ENCODE peak calls at places on chromosomes 6 and 20, in four cellular contexts. One of them, this sample, is unnamed. For H3K9me3 and H3K4me1, the result is how much of the 10 kb centered on the place peaks cover.

GRCh38 chr6:111706841-111707391 is 101.2 kb upstream of the TRAF3IP2 start:
- DNase-seq in lung: no peak
- DNase-seq in endothelial cell of umbilical vein: no peak
- DNase-seq in HCT116: no peak
- DNase-seq in this sample: no peak

GRCh38 chr20:54227751-54228150 is 19.9 kb downstream of the PFDN4 start:
- DNase-seq in HCT116: no peak
- DNase-seq in lung: no peak
- DNase-seq in endothelial cell of umbilical vein: no peak
- DNase-seq in this sample: no peak

GRCh38 chr20:32158351-32158750 is 48.8 kb downstream of the TM9SF4 start:
- DNase-seq in HCT116: no peak
- DNase-seq in lung: no peak
- DNase-seq in endothelial cell of umbilical vein: no peak
- DNase-seq in this sample: no peak

GRCh38 chr20:59183751-59184150 is 20.1 kb downstream of the ZNF831 start:
- DNase-seq in lung: no peak
- DNase-seq in endothelial cell of umbilical vein: no peak
- DNase-seq in HCT116: no peak
- DNase-seq in this sample: no peak

GRCh38 chr6:17938885-17939284 is 48.5 kb downstream of the KIF13A start:
- DNase-seq in HCT116: no peak
- DNase-seq in endothelial cell of umbilical vein: no peak
- DNase-seq in lung: no peak
- DNase-seq in this sample: no peak

GRCh38 chr20:37406010-37406998 is 60.4 kb downstream of the SRC start:
- DNase-seq in lung: no peak
- DNase-seq in endothelial cell of umbilical vein: peak
- DNase-seq in HCT116: no peak
- DNase-seq in this sample: peak

GRCh38 chr6:137240168-137240567 is 21.0 kb upstream of the IFNGR1 start:
- DNase-seq in endothelial cell of umbilical vein: no peak
- DNase-seq in HCT116: no peak
- DNase-seq in lung: peak
- DNase-seq in this sample: no peak

GRCh38 chr6:157629220-157629619 is 193.8 kb upstream of the SNX9 start:
- DNase-seq in endothelial cell of umbilical vein: no peak
- DNase-seq in lung: no peak
- DNase-seq in HCT116: no peak
- DNase-seq in this sample: no peak

GRCh38 chr6:129555206-129555832 is 154.7 kb downstream of the ARHGAP18 start:
- DNase-seq in endothelial cell of umbilical vein: no peak
- DNase-seq in HCT116: no peak
- DNase-seq in lung: no peak
- DNase-seq in this sample: no peak

GRCh38 chr6:104326173-104327001 is 533.3 kb downstream of the HACE1 start:
- DNase-seq in lung: no peak
- DNase-seq in endothelial cell of umbilical vein: no peak
- DNase-seq in HCT116: no peak
- DNase-seq in this sample: no peak

GRCh38 chr20:44832724-44833123 is 22.4 kb upstream of the RIMS4 start:
- DNase-seq in endothelial cell of umbilical vein: no peak
- DNase-seq in HCT116: peak
- DNase-seq in lung: no peak
- DNase-seq in this sample: no peak

GRCh38 chr20:59007758-59008511 is 881 bp upstream of the CTSZ start:
- DNase-seq in HCT116: no peak
- DNase-seq in lung: peak
- DNase-seq in endothelial cell of umbilical vein: no peak
- DNase-seq in this sample: no peak

GRCh38 chr6:113719545-113719944 is 137.6 kb upstream of the MARCKS start:
- DNase-seq in endothelial cell of umbilical vein: no peak
- DNase-seq in lung: no peak
- DNase-seq in HCT116: no peak
- DNase-seq in this sample: no peak

DNA sequence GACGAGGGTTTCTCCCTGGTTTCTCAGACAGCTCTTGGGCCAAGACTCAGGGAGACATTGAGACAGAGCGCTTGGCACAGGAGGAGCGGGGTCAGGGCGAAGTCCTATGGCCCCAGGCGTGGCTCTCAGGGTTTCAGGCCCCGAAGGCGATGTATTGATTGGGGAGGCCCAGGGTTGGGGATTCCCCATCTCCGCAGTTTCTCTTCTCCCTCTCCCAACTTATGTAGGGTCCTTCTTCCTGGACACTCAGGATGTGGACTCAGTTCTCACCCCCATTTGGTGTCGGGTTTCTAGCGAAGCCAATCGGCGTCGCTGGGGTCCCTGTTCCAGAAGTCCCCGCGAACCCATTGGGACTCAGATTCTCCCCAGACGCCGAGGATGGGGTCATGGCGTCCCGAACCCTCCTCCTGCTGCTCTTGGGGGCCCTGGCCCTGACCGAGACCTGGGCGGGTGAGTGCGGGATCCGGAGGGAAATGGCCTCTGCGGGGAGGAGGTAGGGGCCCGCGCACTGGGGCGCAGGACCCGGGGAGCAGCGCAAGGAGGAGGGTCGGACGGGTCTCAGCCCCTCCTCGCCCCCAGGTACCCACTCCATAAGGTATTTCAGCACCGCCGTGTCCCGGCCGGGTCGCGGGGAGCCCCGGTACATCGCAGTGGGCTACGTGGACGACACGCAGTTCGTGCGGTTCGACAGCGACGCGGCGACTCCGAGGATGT is 16.1 kb upstream of the HLA-A start:
- DNase-seq in HCT116: no peak
- DNase-seq in endothelial cell of umbilical vein: no peak
- DNase-seq in lung: no peak
- DNase-seq in this sample: no peak
- H3K27ac ChIP-seq in HCT116: no peak
- H3K27ac ChIP-seq in endothelial cell of umbilical vein: peak
- H3K27ac ChIP-seq in lung: peak
- H3K27ac ChIP-seq in this sample: peak

DNA sequence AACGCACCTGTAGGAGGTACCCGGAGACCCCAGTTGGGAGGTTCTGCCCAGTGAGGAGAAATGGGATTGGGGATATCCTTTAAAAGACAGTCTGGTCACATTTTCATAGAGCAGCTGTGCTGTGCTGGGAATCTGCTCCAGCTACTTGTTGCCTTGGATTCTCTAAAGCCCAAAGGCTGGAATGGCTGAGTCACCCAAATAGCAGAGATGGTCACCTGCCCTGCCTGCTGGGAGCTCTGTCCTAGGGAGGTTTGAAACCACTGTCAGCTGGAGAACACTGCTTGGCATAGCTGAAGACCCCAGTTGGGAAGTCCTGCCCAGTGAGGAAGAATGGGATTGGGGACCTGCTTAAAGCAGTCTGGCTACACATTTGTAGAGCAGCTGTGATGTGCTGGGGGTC is 34.8 kb upstream of the TFB1M start:
- DNase-seq in lung: no peak
- DNase-seq in endothelial cell of umbilical vein: no peak
- DNase-seq in HCT116: no peak
- DNase-seq in this sample: no peak
- H3K9me3 ChIP-seq in lung: under half
- H3K9me3 ChIP-seq in endothelial cell of umbilical vein: under half
- H3K9me3 ChIP-seq in HCT116: under half
- H3K9me3 ChIP-seq in this sample: under half

DNA sequence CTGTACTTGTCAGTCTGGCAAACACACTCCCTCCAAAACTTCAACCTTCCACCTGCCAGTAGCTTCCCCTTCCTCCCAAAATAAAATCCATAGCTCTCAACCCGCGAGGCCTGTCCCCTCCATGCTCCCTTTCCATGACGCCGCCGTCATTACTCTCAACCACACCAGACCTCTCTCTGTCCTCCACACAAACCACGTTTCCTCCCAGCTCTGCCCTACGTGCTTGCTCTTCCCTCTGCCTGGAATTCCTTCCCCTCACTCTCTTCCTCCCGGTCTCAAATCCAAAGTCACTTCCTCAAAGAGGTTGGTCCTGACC is 125.3 kb downstream of the NFATC2 start:
- DNase-seq in lung: no peak
- DNase-seq in HCT116: no peak
- DNase-seq in endothelial cell of umbilical vein: no peak
- DNase-seq in this sample: no peak
- H3K4me1 ChIP-seq in lung: under half
- H3K4me1 ChIP-seq in HCT116: under half
- H3K4me1 ChIP-seq in endothelial cell of umbilical vein: under half
- H3K4me1 ChIP-seq in this sample: half or more

GRCh38 chr20:62297449-62298227 is 5.2 kb upstream of the ADRM1 start:
- DNase-seq in HCT116: no peak
- DNase-seq in endothelial cell of umbilical vein: no peak
- DNase-seq in lung: no peak
- DNase-seq in this sample: no peak
- H3K27ac ChIP-seq in HCT116: no peak
- H3K27ac ChIP-seq in endothelial cell of umbilical vein: no peak
- H3K27ac ChIP-seq in lung: no peak
- H3K27ac ChIP-seq in this sample: no peak

GRCh38 chr20:55746723-55747122 is 258.6 kb downstream of the CBLN4 start:
- DNase-seq in endothelial cell of umbilical vein: no peak
- DNase-seq in lung: no peak
- DNase-seq in HCT116: no peak
- DNase-seq in this sample: no peak
- H3K9me3 ChIP-seq in endothelial cell of umbilical vein: under half
- H3K9me3 ChIP-seq in lung: under half
- H3K9me3 ChIP-seq in HCT116: under half
- H3K9me3 ChIP-seq in this sample: under half

GRCh38 chr20:25227317-25227831 is 20.5 kb upstream of the PYGB start:
- DNase-seq in HCT116: no peak
- DNase-seq in lung: no peak
- DNase-seq in endothelial cell of umbilical vein: peak
- DNase-seq in this sample: no peak

GRCh38 chr20:25230177-25230831 is 17.6 kb upstream of the PYGB start:
- DNase-seq in endothelial cell of umbilical vein: peak
- DNase-seq in lung: no peak
- DNase-seq in HCT116: no peak
- DNase-seq in this sample: no peak

GRCh38 chr20:25233016-25233772 is 14.7 kb upstream of the PYGB start:
- DNase-seq in endothelial cell of umbilical vein: peak
- DNase-seq in lung: peak
- DNase-seq in HCT116: no peak
- DNase-seq in this sample: no peak

GRCh38 chr20:25226433-25227316 is 21.2 kb upstream of the PYGB start:
- DNase-seq in HCT116: no peak
- DNase-seq in endothelial cell of umbilical vein: peak
- DNase-seq in lung: no peak
- DNase-seq in this sample: no peak

GRCh38 chr20:25229486-25230176 is 18.3 kb upstream of the PYGB start:
- DNase-seq in lung: no peak
- DNase-seq in endothelial cell of umbilical vein: no peak
- DNase-seq in HCT116: no peak
- DNase-seq in this sample: no peak
- H3K4me1 ChIP-seq in lung: under half
- H3K4me1 ChIP-seq in endothelial cell of umbilical vein: under half
- H3K4me1 ChIP-seq in HCT116: under half
- H3K4me1 ChIP-seq in this sample: under half

GRCh38 chr6:75115501-75115900 is 90.4 kb downstream of the COL12A1 start:
- DNase-seq in HCT116: no peak
- DNase-seq in endothelial cell of umbilical vein: no peak
- DNase-seq in lung: no peak
- DNase-seq in this sample: no peak

GRCh38 chr6:75118925-75119515 is 86.8 kb downstream of the COL12A1 start:
- DNase-seq in lung: no peak
- DNase-seq in HCT116: peak
- DNase-seq in endothelial cell of umbilical vein: no peak
- DNase-seq in this sample: no peak

GRCh38 chr6:75116946-75117345 is 88.9 kb downstream of the COL12A1 start:
- DNase-seq in HCT116: no peak
- DNase-seq in lung: no peak
- DNase-seq in endothelial cell of umbilical vein: no peak
- DNase-seq in this sample: no peak

GRCh38 chr6:75114795-75115194 is 91.1 kb downstream of the COL12A1 start:
- DNase-seq in lung: no peak
- DNase-seq in HCT116: no peak
- DNase-seq in endothelial cell of umbilical vein: no peak
- DNase-seq in this sample: no peak

DNA sequence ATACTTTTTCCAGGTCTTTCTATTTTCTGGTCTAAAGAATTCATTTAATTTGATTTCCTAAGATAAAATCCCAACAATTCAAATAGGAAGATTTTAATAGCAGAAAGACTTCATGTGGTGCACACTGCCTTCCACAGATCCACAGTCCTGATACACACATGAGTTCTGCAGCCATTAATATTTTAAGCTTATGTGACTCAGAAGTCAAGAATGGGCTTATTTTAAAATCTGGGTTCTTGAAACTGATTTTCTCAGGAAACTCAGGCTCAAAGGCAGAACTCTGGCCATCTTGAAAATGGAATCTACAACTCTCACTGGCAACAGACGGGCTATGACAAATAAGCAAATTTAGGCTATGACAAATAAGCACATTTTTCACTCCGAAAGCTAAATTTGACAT is 88.2 kb downstream of the COL12A1 start:
- DNase-seq in endothelial cell of umbilical vein: no peak
- DNase-seq in HCT116: no peak
- DNase-seq in lung: no peak
- DNase-seq in this sample: no peak
- H3K27ac ChIP-seq in endothelial cell of umbilical vein: no peak
- H3K27ac ChIP-seq in HCT116: no peak
- H3K27ac ChIP-seq in lung: no peak
- H3K27ac ChIP-seq in this sample: no peak

GRCh38 chr6:165013701-165014100 is 295.7 kb downstream of the C6orf118 start:
- DNase-seq in lung: no peak
- DNase-seq in endothelial cell of umbilical vein: no peak
- DNase-seq in HCT116: no peak
- DNase-seq in this sample: no peak

GRCh38 chr6:165008971-165009370 is 300.4 kb downstream of the C6orf118 start:
- DNase-seq in endothelial cell of umbilical vein: no peak
- DNase-seq in HCT116: no peak
- DNase-seq in lung: no peak
- DNase-seq in this sample: no peak

GRCh38 chr6:165010556-165011535 is 298.6 kb downstream of the C6orf118 start:
- DNase-seq in lung: no peak
- DNase-seq in HCT116: no peak
- DNase-seq in endothelial cell of umbilical vein: no peak
- DNase-seq in this sample: no peak
- H3K9me3 ChIP-seq in lung: under half
- H3K9me3 ChIP-seq in HCT116: under half
- H3K9me3 ChIP-seq in endothelial cell of umbilical vein: under half
- H3K9me3 ChIP-seq in this sample: under half

GRCh38 chr6:52503344-52503747 is 73.5 kb downstream of the TRAM2 start:
- DNase-seq in HCT116: no peak
- DNase-seq in lung: no peak
- DNase-seq in endothelial cell of umbilical vein: no peak
- DNase-seq in this sample: no peak
- H3K4me1 ChIP-seq in HCT116: under half
- H3K4me1 ChIP-seq in lung: under half
- H3K4me1 ChIP-seq in endothelial cell of umbilical vein: under half
- H3K4me1 ChIP-seq in this sample: under half

This sample was measured in CD4-positive, alpha-beta memory T cell.